ENCODE peak calls at places on chromosome 16, in eight cellular contexts. One of them, this sample, is unnamed.

GRCh38 chr16:14324581-14324980 is 253.5 kb downstream of the MRTFB start:
- DNase-seq in GM06990: no peak
- DNase-seq in activated T-helper 9 cell treated with anti-CD3 and anti-CD28 coated beads, Interleukin-2, amount 50 U/mL, for 16 hours: no peak
- DNase-seq in sciatic nerve: no peak
- DNase-seq in NCI-H2081: no peak
- DNase-seq in activated T-cell treated with anti-CD3 and anti-CD28 coated beads, Interleukin-2, amount 50 U/mL, for 4 hours: no peak
- DNase-seq in heart right ventricle: no peak
- DNase-seq in WERI-Rb-1: no peak
- DNase-seq in this sample: no peak

GRCh38 chr16:3364774-3365427 is 9.2 kb downstream of the OR2C1 start:
- DNase-seq in activated T-helper 9 cell treated with anti-CD3 and anti-CD28 coated beads, Interleukin-2, amount 50 U/mL, for 16 hours: peak; percentile 78
- DNase-seq in WERI-Rb-1: peak; percentile 98
- DNase-seq in NCI-H2081: peak; percentile 99
- DNase-seq in heart right ventricle: peak; percentile 88
- DNase-seq in sciatic nerve: peak; percentile 90
- DNase-seq in activated T-cell treated with anti-CD3 and anti-CD28 coated beads, Interleukin-2, amount 50 U/mL, for 4 hours: peak; percentile 80
- DNase-seq in GM06990: peak; percentile 82
- DNase-seq in this sample: peak; percentile 72

GRCh38 chr16:83137326-83137770 is 510.6 kb downstream of the CDH13 start:
- DNase-seq in GM06990: no peak
- DNase-seq in NCI-H2081: no peak
- DNase-seq in sciatic nerve: no peak
- DNase-seq in activated T-cell treated with anti-CD3 and anti-CD28 coated beads, Interleukin-2, amount 50 U/mL, for 4 hours: no peak
- DNase-seq in activated T-helper 9 cell treated with anti-CD3 and anti-CD28 coated beads, Interleukin-2, amount 50 U/mL, for 16 hours: no peak
- DNase-seq in heart right ventricle: no peak
- DNase-seq in WERI-Rb-1: no peak
- DNase-seq in this sample: no peak

GRCh38 chr16:23302045-23302956 is at the start of gene SCNN1B:
- DNase-seq in activated T-helper 9 cell treated with anti-CD3 and anti-CD28 coated beads, Interleukin-2, amount 50 U/mL, for 16 hours: no peak
- DNase-seq in GM06990: peak; percentile 41
- DNase-seq in heart right ventricle: no peak
- DNase-seq in activated T-cell treated with anti-CD3 and anti-CD28 coated beads, Interleukin-2, amount 50 U/mL, for 4 hours: no peak
- DNase-seq in sciatic nerve: no peak
- DNase-seq in NCI-H2081: peak; percentile 44
- DNase-seq in WERI-Rb-1: peak; percentile 51
- DNase-seq in this sample: no peak

GRCh38 chr16:12750554-12750918 is 53.2 kb downstream of the CPPED1 start:
- DNase-seq in activated T-cell treated with anti-CD3 and anti-CD28 coated beads, Interleukin-2, amount 50 U/mL, for 4 hours: no peak
- DNase-seq in heart right ventricle: no peak
- DNase-seq in sciatic nerve: no peak
- DNase-seq in WERI-Rb-1: no peak
- DNase-seq in NCI-H2081: no peak
- DNase-seq in GM06990: no peak
- DNase-seq in activated T-helper 9 cell treated with anti-CD3 and anti-CD28 coated beads, Interleukin-2, amount 50 U/mL, for 16 hours: no peak
- DNase-seq in this sample: no peak

GRCh38 chr16:85056211-85056748 is 28.7 kb downstream of the KIAA0513 start:
- DNase-seq in NCI-H2081: no peak
- DNase-seq in sciatic nerve: no peak
- DNase-seq in GM06990: no peak
- DNase-seq in activated T-cell treated with anti-CD3 and anti-CD28 coated beads, Interleukin-2, amount 50 U/mL, for 4 hours: no peak
- DNase-seq in WERI-Rb-1: peak; percentile 10
- DNase-seq in heart right ventricle: no peak
- DNase-seq in activated T-helper 9 cell treated with anti-CD3 and anti-CD28 coated beads, Interleukin-2, amount 50 U/mL, for 16 hours: no peak
- DNase-seq in this sample: no peak

GRCh38 chr16:2842340-2843000 is 12.4 kb downstream of the ZG16B start:
- DNase-seq in GM06990: peak; percentile 66
- DNase-seq in activated T-cell treated with anti-CD3 and anti-CD28 coated beads, Interleukin-2, amount 50 U/mL, for 4 hours: peak; percentile 63
- DNase-seq in NCI-H2081: no peak
- DNase-seq in activated T-helper 9 cell treated with anti-CD3 and anti-CD28 coated beads, Interleukin-2, amount 50 U/mL, for 16 hours: peak; percentile 73
- DNase-seq in heart right ventricle: peak; percentile 37
- DNase-seq in WERI-Rb-1: peak; percentile 44
- DNase-seq in sciatic nerve: peak; percentile 66
- DNase-seq in this sample: no peak

GRCh38 chr16:86783626-86784266 is 205.4 kb downstream of the FOXL1 start:
- DNase-seq in heart right ventricle: no peak
- DNase-seq in GM06990: no peak
- DNase-seq in activated T-cell treated with anti-CD3 and anti-CD28 coated beads, Interleukin-2, amount 50 U/mL, for 4 hours: no peak
- DNase-seq in sciatic nerve: no peak
- DNase-seq in NCI-H2081: no peak
- DNase-seq in WERI-Rb-1: no peak
- DNase-seq in activated T-helper 9 cell treated with anti-CD3 and anti-CD28 coated beads, Interleukin-2, amount 50 U/mL, for 16 hours: no peak
- DNase-seq in this sample: no peak

GRCh38 chr16:88941051-88941932 is 35.7 kb downstream of the CBFA2T3 start:
- DNase-seq in NCI-H2081: peak; percentile 17
- DNase-seq in activated T-cell treated with anti-CD3 and anti-CD28 coated beads, Interleukin-2, amount 50 U/mL, for 4 hours: no peak
- DNase-seq in activated T-helper 9 cell treated with anti-CD3 and anti-CD28 coated beads, Interleukin-2, amount 50 U/mL, for 16 hours: no peak
- DNase-seq in heart right ventricle: peak; percentile 44
- DNase-seq in GM06990: no peak
- DNase-seq in WERI-Rb-1: peak; percentile 33
- DNase-seq in sciatic nerve: no peak
- DNase-seq in this sample: no peak

This sample was measured in KG1.